ENCODE peak calls at places on chromosomes 11 and 22, in four cellular contexts. N is C1 segment of cervical spinal cord, I is NCI-H2081, U is ELR. G is an unnamed sample.

GRCh38 chr22:23153994-23154393 is 8.7 kb downstream of the RAB36 start:
- DNase-seq in I (no peak), N (no peak), U (no peak), G (no peak)

GRCh38 chr11:91860661-91861060 is 364.0 kb upstream of the FAT3 start:
- DNase-seq in N (no peak), I (no peak), U (no peak), G (no peak)

GRCh38 chr11:693887-694562 is 997 bp downstream of the DEAF1 start:
- DNase-seq in N (no peak), I (peak; percentile 65), U (no peak), G (no peak)

GRCh38 chr22:44130076-44130711 is 50.5 kb upstream of the PARVG start:
- DNase-seq in N (no peak), I (no peak), U (no peak), G (peak; percentile 83)

GRCh38 chr11:2923446-2924375 is 5.5 kb downstream of the PHLDA2 start:
- DNase-seq in U (no peak), I (no peak), N (no peak), G (no peak)

GRCh38 chr11:24965780-24966179 is 468.9 kb downstream of the LUZP2 start:
- DNase-seq in N (no peak), I (no peak), U (peak; percentile 22), G (no peak)

GRCh38 chr22:37022483-37023337 is 3.2 kb downstream of the MPST start:
- DNase-seq in I (no peak), N (no peak), U (no peak), G (no peak)

GRCh38 chr11:43810929-43811596 is 69.6 kb upstream of the ALKBH3 start:
- DNase-seq in N (peak; percentile 6), U (peak; percentile 11), I (no peak), G (no peak)

GRCh38 chr22:24582111-24582814 is 10.6 kb downstream of the LRRC75B start:
- DNase-seq in U (no peak), N (no peak), I (no peak), G (no peak)

GRCh38 chr22:20282901-20283673 is 15.0 kb upstream of the RTN4R start:
- DNase-seq in N (no peak), I (no peak), U (no peak), G (no peak)

GRCh38 chr11:66068923-66069714 is 953 bp upstream of the PACS1 start:
- DNase-seq in I (no peak), U (peak; percentile 67), N (peak; percentile 24), G (peak; percentile 33)

GRCh38 chr22:24803064-24803542 is 2.9 kb upstream of the SGSM1 start:
- DNase-seq in N (peak; percentile 10), I (peak; percentile 37), U (peak; percentile 51), G (peak; percentile 44)

GRCh38 chr22:49692499-49693225 is 135.0 kb downstream of the BRD1 start:
- DNase-seq in I (no peak), N (no peak), U (no peak), G (no peak)

GRCh38 chr11:8092587-8093424 is 11.8 kb downstream of the TUB start:
- DNase-seq in I (peak; percentile 75), U (peak; percentile 85), N (peak; percentile 18), G (peak; percentile 8)

GRCh38 chr22:28351585-28351984 is 328.1 kb downstream of the TTC28 start:
- DNase-seq in I (no peak), U (no peak), N (no peak), G (no peak)

GRCh38 chr11:104926771-104927470 is 28.7 kb upstream of the CASP12 start:
- DNase-seq in I (no peak), N (no peak), U (no peak), G (no peak)

GRCh38 chr11:418343-419247 is 3.8 kb upstream of the SIGIRR start:
- DNase-seq in I (no peak), N (no peak), U (no peak), G (no peak)

GRCh38 chr11:22304337-22304961 is 33.7 kb upstream of the SLC17A6 start:
- DNase-seq in I (peak; percentile 46), N (no peak), U (peak; percentile 43), G (peak; percentile 0)

GRCh38 chr22:35560824-35561223 is 20.2 kb downstream of the RASD2 start:
- DNase-seq in N (no peak), I (no peak), U (no peak), G (no peak)

GRCh38 chr11:110251837-110252236 is 44.6 kb downstream of the RDX start:
- DNase-seq in U (peak; percentile 69), I (peak; percentile 93), N (no peak), G (peak; percentile 1)

GRCh38 chr22:46066691-46067090 is 83.6 kb upstream of the PPARA start:
- DNase-seq in I (no peak), U (peak; percentile 34), N (no peak), G (peak; percentile 58)

GRCh38 chr11:24145411-24145810 is 351.4 kb upstream of the LUZP2 start:
- DNase-seq in U (no peak), I (no peak), N (no peak), G (no peak)

GRCh38 chr11:123188508-123189165 is 6.4 kb downstream of the CLMP start:
- DNase-seq in I (no peak), N (peak; percentile 43), U (peak; percentile 95), G (no peak)

GRCh38 chr22:30208631-30209603 is 37.6 kb downstream of the LIF start:
- DNase-seq in N (no peak), U (peak; percentile 85), I (no peak), G (peak; percentile 62)

GRCh38 chr11:37572491-37573171 is 974.6 kb upstream of the RAG2 start:
- DNase-seq in N (no peak), I (no peak), U (no peak), G (no peak)

GRCh38 chr11:85737738-85738137 is 51.7 kb upstream of the CCDC89 start:
- DNase-seq in N (no peak), I (no peak), U (no peak), G (no peak)

GRCh38 chr11:126945319-126945718 is 55.3 kb downstream of the KIRREL3 start:
- DNase-seq in N (no peak), I (no peak), U (no peak), G (no peak)

GRCh38 chr11:67605231-67606011 is 1.3 kb upstream of the NDUFV1 start:
- DNase-seq in I (no peak), N (no peak), U (no peak), G (no peak)

GRCh38 chr22:25478573-25478972 is 85.9 kb upstream of the GRK3 start:
- DNase-seq in I (no peak), N (peak; percentile 36), U (no peak), G (no peak)

GRCh38 chr11:32188785-32189184 is 97.9 kb downstream of the RCN1 start:
- DNase-seq in N (no peak), I (no peak), U (no peak), G (no peak)

GRCh38 chr11:69369210-69369609 is 75.3 kb downstream of the MYEOV start:
- DNase-seq in I (no peak), U (no peak), N (no peak), G (no peak)

GRCh38 chr11:5737672-5738071 is 1.4 kb downstream of the OR56B1 start:
- DNase-seq in I (no peak), N (no peak), U (no peak), G (no peak)

GRCh38 chr22:36249160-36249559 is 3.8 kb upstream of the APOL1 start:
- DNase-seq in U (no peak), N (no peak), I (no peak), G (no peak)

GRCh38 chr11:33585564-33585963 is 115.1 kb downstream of the C11orf91 start:
- DNase-seq in N (no peak), I (no peak), U (no peak), G (no peak)

GRCh38 chr11:15726221-15726746 is 611.6 kb downstream of the INSC start:
- DNase-seq in N (no peak), U (no peak), I (no peak), G (no peak)

GRCh38 chr11:131776211-131776610 is 405.8 kb downstream of the NTM start:
- DNase-seq in I (no peak), U (no peak), N (peak; percentile 88), G (no peak)

GRCh38 chr11:72588656-72589410 is 85.4 kb downstream of the PDE2A start:
- DNase-seq in N (no peak), I (no peak), U (no peak), G (no peak)

GRCh38 chr22:25928038-25928437 is 186.1 kb downstream of the MYO18B start:
- DNase-seq in I (peak; percentile 77), U (no peak), N (no peak), G (no peak)

GRCh38 chr11:126840201-126840886 is 160.2 kb downstream of the KIRREL3 start:
- DNase-seq in N (no peak), I (no peak), U (peak; percentile 41), G (no peak)